ENCODE peak calls at places on chromosome 7, in eight cellular contexts. X, M, T, S, J, N, Z and L are unnamed samples.

GRCh38 chr7:15345216-15345615 is 216.6 kb downstream of the AGMO start:
- DNase-seq in X (no peak), M (no peak), T (no peak), S (no peak), J (no peak), N (no peak), Z (no peak), L (no peak)

GRCh38 chr7:36366649-36367560 is 22.8 kb upstream of the ANLN start:
- DNase-seq in X (peak), M (peak), T (peak), S (peak), J (peak), N (peak), Z (peak), L (peak)

GRCh38 chr7:156119771-156120170 is 307.5 kb upstream of the SHH start:
- DNase-seq in X (no peak), M (no peak), T (no peak), S (no peak), J (no peak), N (no peak), Z (no peak), L (no peak)

GRCh38 chr7:80791509-80791929 is 127.3 kb downstream of the SEMA3C start:
- DNase-seq in X (no peak), M (no peak), T (no peak), S (no peak), J (no peak), N (no peak), Z (no peak), L (no peak)

GRCh38 chr7:138607216-138608126 is 93.7 kb downstream of the SVOPL start:
- DNase-seq in X (no peak), M (no peak), T (no peak), S (no peak), J (no peak), N (no peak), Z (no peak), L (no peak)

GRCh38 chr7:106059556-106059955 is 52.6 kb downstream of the SYPL1 start:
- DNase-seq in X (no peak), M (no peak), T (no peak), S (no peak), J (no peak), N (no peak), Z (no peak), L (no peak)

GRCh38 chr7:135995751-135996150 is 18.6 kb upstream of the MTPN start:
- DNase-seq in X (no peak), M (peak), T (no peak), S (no peak), J (no peak), N (no peak), Z (no peak), L (no peak)

GRCh38 chr7:84637568-84638338 is 443.2 kb upstream of the SEMA3A start:
- DNase-seq in X (peak), M (peak), T (no peak), S (no peak), J (no peak), N (no peak), Z (no peak), L (peak)

GRCh38 chr7:3559178-3559765 is 258.2 kb downstream of the SDK1 start:
- DNase-seq in X (peak), M (peak), T (no peak), S (no peak), J (no peak), N (no peak), Z (no peak), L (no peak)

GRCh38 chr7:2729043-2729892 is 41.3 kb downstream of the AMZ1 start:
- DNase-seq in X (no peak), M (peak), T (no peak), S (no peak), J (peak), N (no peak), Z (peak), L (peak)

GRCh38 chr7:122166708-122167107 is 22.7 kb upstream of the AASS start:
- DNase-seq in X (peak), M (peak), T (no peak), S (no peak), J (peak), N (no peak), Z (no peak), L (no peak)

GRCh38 chr7:157224627-157225026 is 85.9 kb downstream of the UBE3C start:
- DNase-seq in X (peak), M (peak), T (no peak), S (no peak), J (no peak), N (no peak), Z (no peak), L (no peak)
- TF ChIP-seq CTCF in X (peak), M (no peak), T (no peak), S (no peak), J (no peak), N (no peak), Z (no peak), L (peak)

DNA sequence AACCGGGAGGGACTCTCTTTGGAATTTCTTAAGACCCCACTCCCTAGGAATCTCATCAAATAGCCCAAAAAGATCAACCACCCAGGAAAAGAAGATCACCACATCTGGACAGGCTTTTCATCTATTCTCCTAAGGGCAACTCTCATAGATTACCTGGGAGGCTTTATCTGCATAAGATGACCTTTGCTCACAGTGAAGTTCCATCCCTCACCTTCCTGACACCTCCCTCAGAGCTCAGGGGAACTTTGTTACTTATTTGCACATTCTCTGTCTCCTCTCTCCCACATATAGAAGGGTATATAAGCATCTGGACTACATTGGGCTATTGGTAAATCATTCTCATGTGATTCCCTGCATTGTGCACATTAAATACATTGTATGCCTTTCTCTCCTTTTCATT is 80.1 kb downstream of the ELMO1 start:
- DNase-seq in X (no peak), M (no peak), T (no peak), S (no peak), J (no peak), N (no peak), Z (no peak), L (no peak)
- TF ChIP-seq CTCF in X (no peak), M (no peak), T (no peak), S (no peak), J (no peak), N (no peak), Z (no peak), L (no peak)

GRCh38 chr7:77657427-77658331 is 38.6 kb upstream of the RSBN1L start:
- DNase-seq in X (peak), M (peak), T (no peak), S (no peak), J (no peak), N (no peak), Z (no peak), L (no peak)
- TF ChIP-seq CTCF in X (peak), M (peak), T (peak), S (peak), J (no peak), N (peak), Z (no peak), L (peak)

GRCh38 chr7:74207586-74207985 is 2.2 kb upstream of the LAT2 start:
- DNase-seq in X (no peak), M (no peak), T (no peak), S (no peak), J (no peak), N (no peak), Z (peak), L (peak)

GRCh38 chr7:74206589-74207120 is 3.2 kb upstream of the LAT2 start:
- DNase-seq in X (peak), M (peak), T (peak), S (peak), J (peak), N (peak), Z (peak), L (peak)

GRCh38 chr7:74199551-74200355 is 10.1 kb upstream of the LAT2 start:
- DNase-seq in X (no peak), M (peak), T (no peak), S (peak), J (no peak), N (no peak), Z (no peak), L (no peak)

GRCh38 chr7:74203956-74204615 is 5.7 kb upstream of the LAT2 start:
- DNase-seq in X (no peak), M (no peak), T (no peak), S (no peak), J (no peak), N (no peak), Z (no peak), L (no peak)

GRCh38 chr7:74203157-74203556 is 6.6 kb upstream of the LAT2 start:
- DNase-seq in X (peak), M (peak), T (no peak), S (peak), J (no peak), N (peak), Z (no peak), L (peak)
- TF ChIP-seq CTCF in X (peak), M (peak), T (peak), S (peak), J (no peak), N (peak), Z (peak), L (peak)